ENCODE peak calls at places on chromosomes 6 and 20, in four cellular contexts. U is brain microvascular endothelial cell, C is esophagus squamous epithelium, N is GM23338. S is an unnamed sample.
A peak's percentile ranks its signal among the peaks of the same experiment; 100 is the strongest.

GRCh38 chr6:105790635-105791034 is 295.5 kb upstream of the PRDM1 start:
- DNase-seq in N (peak; percentile 10), U (no peak), C (no peak), S (no peak)

GRCh38 chr6:141443668-141444067 is 689.1 kb upstream of the GJE1 start:
- DNase-seq in N (no peak), U (no peak), C (no peak), S (no peak)

GRCh38 chr20:59515013-59515905 is 89.1 kb upstream of the PHACTR3 start:
- DNase-seq in C (no peak), N (peak; percentile 94), U (peak; percentile 58), S (peak; percentile 33)

GRCh38 chr20:31484001-31484400 is 8.9 kb downstream of the REM1 start:
- DNase-seq in N (peak; percentile 96), U (no peak), C (no peak), S (peak; percentile 13)

GRCh38 chr20:44401052-44401769 is 45.7 kb downstream of the HNF4A start:
- DNase-seq in C (no peak), N (no peak), U (no peak), S (no peak)

GRCh38 chr6:169474362-169474761 is 220.7 kb upstream of the THBS2 start:
- DNase-seq in U (no peak), N (no peak), C (no peak), S (no peak)

GRCh38 chr6:157861814-157862213 is 38.8 kb downstream of the SNX9 start:
- DNase-seq in U (peak; percentile 53), C (no peak), N (no peak), S (peak; percentile 63)

GRCh38 chr20:2314759-2315439 is 19.1 kb downstream of the TGM3 start:
- DNase-seq in N (no peak), C (no peak), U (no peak), S (peak; percentile 56)

GRCh38 chr6:153328194-153328593 is 197.1 kb upstream of the RGS17 start:
- DNase-seq in N (no peak), U (no peak), C (no peak), S (peak; percentile 89)

GRCh38 chr6:28710466-28711191 is 184.9 kb downstream of the GPX5 start:
- DNase-seq in U (peak; percentile 88), N (peak; percentile 80), C (no peak), S (peak; percentile 39)

GRCh38 chr6:151716446-151717047 is 90.9 kb upstream of the ESR1 start:
- DNase-seq in C (no peak), N (peak; percentile 57), U (peak; percentile 22), S (peak; percentile 44)

GRCh38 chr6:104301921-104302320 is 557.8 kb downstream of the HACE1 start:
- DNase-seq in N (peak; percentile 24), C (no peak), U (no peak), S (no peak)

GRCh38 chr6:119096683-119097310 is 18.3 kb upstream of the FAM184A start:
- DNase-seq in N (no peak), U (peak; percentile 5), C (no peak), S (peak; percentile 81)

GRCh38 chr6:170186909-170187668 is 103.8 kb downstream of the DLL1 start:
- DNase-seq in C (no peak), N (no peak), U (no peak), S (no peak)

GRCh38 chr6:12312736-12313135 is 22.6 kb downstream of the EDN1 start:
- DNase-seq in C (no peak), N (no peak), U (no peak), S (no peak)

GRCh38 chr6:34324738-34325444 is 67.6 kb downstream of the NUDT3 start:
- DNase-seq in U (peak; percentile 9), C (no peak), N (peak; percentile 28), S (peak; percentile 41)

GRCh38 chr6:10412948-10413849 is 1.7 kb downstream of the TFAP2A start:
- DNase-seq in U (no peak), N (peak; percentile 68), C (no peak), S (peak; percentile 72)
- TF ChIP-seq CTCF in U (no peak), N (no peak), C (peak; percentile 43), S (peak; percentile 35)

DNA sequence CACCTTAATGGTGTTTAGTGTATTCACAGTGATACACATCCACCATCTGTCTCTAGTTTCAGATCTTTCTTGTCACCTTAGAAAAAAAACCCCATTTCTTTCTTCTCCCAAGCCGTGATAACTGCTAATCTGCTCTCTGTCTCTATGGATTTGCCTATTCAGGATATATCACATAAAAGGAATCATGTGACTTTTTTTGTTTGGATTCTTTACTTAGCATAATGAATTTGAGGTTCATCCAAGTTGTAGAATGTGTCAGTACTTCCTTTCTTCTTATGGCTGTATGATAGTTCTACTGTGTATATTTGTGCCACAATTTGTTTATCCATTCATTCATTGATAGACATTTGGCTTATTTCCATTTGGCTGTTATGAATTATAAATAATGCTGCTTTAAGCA is 57.1 kb downstream of the ITCH start:
- DNase-seq in C (no peak), N (no peak), U (no peak), S (no peak)
- H3K36me3 ChIP-seq in C (peaks cover 11% of the 10 kb centered on the region), N (peaks cover 8% of the 10 kb centered on the region), U (peaks cover 43% of the 10 kb centered on the region), S (peaks cover 5% of the 10 kb centered on the region)

GRCh38 chr6:82243886-82244285 is 3.7 kb downstream of the IBTK start:
- DNase-seq in C (no peak), U (no peak), N (no peak), S (no peak)
- H3K27me3 ChIP-seq in C (no peaks in the 10 kb centered on the region), U (no peaks in the 10 kb centered on the region), N (no peaks in the 10 kb centered on the region), S (no peaks in the 10 kb centered on the region)

GRCh38 chr20:61755971-61756421 is 309.7 kb downstream of the TAF4 start:
- DNase-seq in U (no peak), C (no peak), N (no peak), S (no peak)

GRCh38 chr20:61753987-61754956 is 311.4 kb downstream of the TAF4 start:
- DNase-seq in C (no peak), N (no peak), U (no peak), S (no peak)

GRCh38 chr20:61753196-61753942 is 312.3 kb downstream of the TAF4 start:
- DNase-seq in N (no peak), U (peak; percentile 18), C (no peak), S (peak; percentile 65)

GRCh38 chr20:61756446-61756845 is 309.2 kb downstream of the TAF4 start:
- DNase-seq in N (no peak), U (no peak), C (no peak), S (no peak)

DNA sequence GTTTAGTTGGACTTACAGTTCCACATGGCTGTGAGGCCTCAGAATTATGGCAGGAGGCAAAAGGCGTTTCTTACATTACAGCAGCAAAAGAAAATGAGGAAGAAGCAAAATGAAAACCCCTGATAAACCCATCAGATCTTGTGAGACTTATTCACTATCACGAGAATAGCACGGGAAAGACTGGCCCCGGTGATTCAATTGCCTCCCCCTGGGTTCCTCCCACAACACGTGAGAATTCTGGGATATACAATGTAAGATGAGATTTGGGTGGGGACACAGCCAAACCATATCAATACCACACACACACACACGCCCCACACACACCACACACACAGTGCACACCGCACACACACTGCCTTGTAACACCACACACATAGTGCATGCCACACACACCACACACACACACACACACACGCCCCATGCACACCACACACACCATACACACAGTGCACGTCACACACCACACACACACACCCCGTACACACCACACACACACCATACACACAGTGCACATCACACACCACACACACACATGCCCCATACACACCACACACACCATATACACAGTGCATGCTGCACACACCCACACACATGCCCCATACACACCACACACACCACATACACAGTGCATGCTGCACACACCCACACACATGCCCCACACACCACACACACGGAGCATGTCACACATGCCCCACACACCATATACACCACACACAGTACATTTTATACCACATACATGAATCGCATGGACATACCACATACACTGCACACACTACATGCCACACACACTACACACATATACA is 310.5 kb downstream of the TAF4 start:
- DNase-seq in U (no peak), C (no peak), N (no peak), S (no peak)
- TF ChIP-seq CTCF in U (no peak), C (no peak), N (no peak), S (no peak)

GRCh38 chr6:167956491-167956890 is 41.0 kb upstream of the KIF25 start:
- DNase-seq in N (no peak), U (no peak), C (no peak), S (no peak)

GRCh38 chr6:167951781-167952511 is 45.5 kb upstream of the KIF25 start:
- DNase-seq in C (no peak), U (no peak), N (no peak), S (peak; percentile 64)

GRCh38 chr6:167952512-167952859 is 45.0 kb upstream of the KIF25 start:
- DNase-seq in U (no peak), C (no peak), N (no peak), S (no peak)

GRCh38 chr6:167954151-167954550 is 43.3 kb upstream of the KIF25 start:
- DNase-seq in U (no peak), N (no peak), C (no peak), S (no peak)

DNA sequence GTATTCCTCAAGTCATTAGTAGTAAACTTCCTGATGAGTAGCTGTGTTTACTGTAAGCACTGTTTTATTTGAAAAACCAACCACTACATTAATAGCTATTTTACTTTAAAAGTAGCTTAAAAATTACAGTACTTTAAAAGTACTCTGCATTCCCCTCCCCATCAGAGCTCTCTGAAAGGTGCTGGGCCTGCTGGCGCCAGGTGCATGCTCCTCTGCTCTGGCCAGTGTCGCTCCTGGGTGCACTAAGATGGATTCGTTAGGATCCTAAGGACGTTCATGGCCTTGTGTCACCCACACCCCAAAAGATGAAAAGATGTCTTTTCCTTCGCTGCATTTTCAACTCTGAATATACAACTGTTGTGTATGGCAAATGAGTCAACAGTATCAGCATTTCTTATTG is 43.9 kb upstream of the KIF25 start:
- DNase-seq in C (no peak), N (no peak), U (no peak), S (no peak)
- H3K36me3 ChIP-seq in C (peaks cover 10% of the 10 kb centered on the region), N (peaks cover 34% of the 10 kb centered on the region), U (peaks cover 21% of the 10 kb centered on the region), S (peaks cover 11% of the 10 kb centered on the region)

DNA sequence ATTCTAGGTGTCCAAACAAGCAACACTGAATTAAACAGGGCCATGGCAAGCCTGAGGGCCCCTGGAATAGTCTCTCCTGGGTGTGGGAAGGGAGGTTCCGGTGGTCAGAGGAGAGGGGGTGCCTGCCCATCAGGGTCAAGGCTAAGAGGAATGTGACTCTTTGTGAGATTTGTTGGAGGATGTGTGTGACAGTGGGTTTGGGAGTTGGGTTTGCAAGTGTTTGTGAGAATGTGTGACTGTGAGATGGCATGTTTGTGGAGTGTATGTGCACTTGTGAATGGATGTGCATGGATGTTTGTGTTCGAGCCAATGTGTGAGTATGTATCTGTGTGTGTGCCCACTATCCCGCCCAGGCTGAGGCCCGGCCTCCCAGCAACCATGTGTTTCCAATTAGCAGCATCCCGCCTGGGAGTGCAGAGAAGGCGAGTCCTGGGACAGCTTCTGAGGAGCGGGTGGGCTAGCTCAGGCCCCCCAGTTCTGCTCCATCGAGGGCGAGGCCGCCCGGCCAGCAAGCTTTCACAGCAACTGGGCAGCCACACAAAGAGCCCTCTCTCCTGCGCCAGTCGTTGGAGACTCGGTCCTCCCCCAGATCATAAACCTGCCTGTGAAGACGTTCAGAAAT is 12.6 kb downstream of the FOXC1 start:
- DNase-seq in N (no peak), U (no peak), C (no peak), S (no peak)
- H3K27me3 ChIP-seq in N (peaks cover 100% of the 10 kb centered on the region), U (peaks cover 69% of the 10 kb centered on the region), C (no peaks in the 10 kb centered on the region), S (peaks cover 2% of the 10 kb centered on the region)

GRCh38 chr20:36210561-36210960 is 25.7 kb upstream of the AAR2 start:
- DNase-seq in C (no peak), U (no peak), N (no peak), S (peak; percentile 4)
- TF ChIP-seq CTCF in C (no peak), U (peak; percentile 44), N (no peak), S (peak; percentile 23)